ENCODE peak calls at places on chromosome 1, in four cellular contexts. A is endodermal cell; X is activated effector memory CD4-positive, alpha-beta T cell treated with Interleukin-2 at 50 U/mL for 16 hours; E is fibroblast of mammary gland. C is an unnamed sample.
A peak's percentile ranks its signal among the peaks of the same experiment; 100 is the strongest.

GRCh38 chr1:53326598-53327182 is 1.2 kb downstream of the LRP8 start:
- DNase-seq in A (peak; percentile 77), X (no peak), E (peak; percentile 4), C (no peak)

GRCh38 chr1:221429262-221429661 is 312.6 kb downstream of the DUSP10 start:
- DNase-seq in A (no peak), X (no peak), E (peak; percentile 80), C (peak; percentile 53)

GRCh38 chr1:79845951-79846350 is 839.4 kb upstream of the ADGRL4 start:
- DNase-seq in A (no peak), X (no peak), E (peak; percentile 53), C (peak; percentile 6)

GRCh38 chr1:245898581-245898980 is 608.5 kb downstream of the SMYD3 start:
- DNase-seq in A (no peak), X (no peak), E (peak; percentile 41), C (no peak)

GRCh38 chr1:198910816-198911215 is 272.0 kb downstream of the PTPRC start:
- DNase-seq in A (no peak), X (no peak), E (no peak), C (no peak)

GRCh38 chr1:216005916-216006315 is 417.3 kb downstream of the USH2A start:
- DNase-seq in A (no peak), X (no peak), E (peak; percentile 49), C (peak; percentile 31)

GRCh38 chr1:55632058-55632457 is 416.9 kb upstream of the USP24 start:
- DNase-seq in A (no peak), X (no peak), E (peak; percentile 87), C (peak; percentile 67)

GRCh38 chr1:204751883-204752687 is 66.5 kb upstream of the LRRN2 start:
- DNase-seq in A (peak; percentile 86), X (no peak), E (no peak), C (no peak)

GRCh38 chr1:15386128-15386824 is 23.4 kb upstream of the EFHD2 start:
- DNase-seq in A (peak; percentile 72), X (no peak), E (no peak), C (no peak)

GRCh38 chr1:171652234-171652822 is at the start of gene MYOC:
- DNase-seq in A (no peak), X (no peak), E (no peak), C (no peak)

GRCh38 chr1:54275349-54275748 is 75.4 kb downstream of the MRPL37 start:
- DNase-seq in A (peak; percentile 67), X (no peak), E (peak; percentile 72), C (peak; percentile 68)

GRCh38 chr1:196558424-196558823 is 49.8 kb downstream of the KCNT2 start:
- DNase-seq in A (no peak), X (no peak), E (peak; percentile 86), C (peak; percentile 82)

GRCh38 chr1:8423702-8424538 is 106.0 kb downstream of the SLC45A1 start:
- DNase-seq in A (peak; percentile 92), X (peak; percentile 36), E (peak; percentile 71), C (peak; percentile 67)

GRCh38 chr1:37071829-37072228 is 37.5 kb upstream of the GRIK3 start:
- DNase-seq in A (no peak), X (no peak), E (no peak), C (no peak)

GRCh38 chr1:40651138-40651857 is 14.2 kb downstream of the RIMS3 start:
- DNase-seq in A (no peak), X (no peak), E (no peak), C (no peak)

GRCh38 chr1:180271640-180272255 is 41.7 kb downstream of the LHX4 start:
- DNase-seq in A (peak; percentile 46), X (no peak), E (no peak), C (no peak)

GRCh38 chr1:94792876-94793605 is 27.1 kb upstream of the SLC44A3 start:
- DNase-seq in A (no peak), X (no peak), E (peak; percentile 86), C (peak; percentile 62)

GRCh38 chr1:39563669-39564068 is 12.9 kb downstream of the PABPC4 start:
- DNase-seq in A (no peak), X (no peak), E (no peak), C (no peak)

GRCh38 chr1:159594581-159594980 is 7.0 kb downstream of the APCS start:
- DNase-seq in A (no peak), X (no peak), E (peak; percentile 31), C (peak; percentile 71)